ENCODE peak calls at places on chromosomes 2 and 18, in six cellular contexts. H is NCI-H1105 treated with DMSO at 0.1 percent for 48 hours, A is HEK293T, U is HCEC 1CT, R is activated T-cell treated with anti-CD3 and anti-CD28 coated beads for 1 hour, T is T-helper 1 cell. M is an unnamed sample.

GRCh38 chr2:111157798-111158197 is 37.1 kb downstream of the BCL2L11 start:
- DNase-seq in A (no peak), R (no peak), H (no peak), U (no peak), T (no peak), M (no peak)

GRCh38 chr18:61738488-61738887 is 154.3 kb downstream of the RNF152 start:
- DNase-seq in A (no peak), H (no peak), U (peak; percentile 15), R (no peak), T (no peak), M (no peak)

GRCh38 chr2:164794432-164795231 is 47.0 kb downstream of the COBLL1 start:
- DNase-seq in A (no peak), R (no peak), H (no peak), T (no peak), U (no peak), M (no peak)

GRCh38 chr2:129908721-129909373 is 70.6 kb upstream of the RAB6C start:
- DNase-seq in H (no peak), R (no peak), A (no peak), T (no peak), U (no peak), M (no peak)

GRCh38 chr2:240298803-240299709 is 136.4 kb upstream of the GPC1 start:
- DNase-seq in R (no peak), A (no peak), H (no peak), T (no peak), U (no peak), M (no peak)

GRCh38 chr18:55863876-55864275 is 275.9 kb upstream of the TCF4 start:
- DNase-seq in U (peak; percentile 62), H (peak; percentile 91), T (no peak), A (no peak), R (no peak), M (no peak)

GRCh38 chr18:77147418-77147852 is 14.9 kb upstream of the MBP start:
- DNase-seq in U (peak; percentile 33), R (no peak), T (no peak), A (no peak), H (no peak), M (no peak)

GRCh38 chr18:5051207-5051606 is 145.8 kb downstream of the AKAIN1 start:
- DNase-seq in H (no peak), U (no peak), A (no peak), T (no peak), R (no peak), M (no peak)

GRCh38 chr2:61538920-61539559 is 884 bp upstream of the XPO1 start:
- DNase-seq in U (peak; percentile 24), R (peak; percentile 25), T (peak; percentile 49), A (peak; percentile 10), H (peak; percentile 75), M (no peak)

GRCh38 chr2:938181-939005 is 12.3 kb upstream of the SNTG2 start:
- DNase-seq in U (no peak), H (no peak), R (no peak), A (no peak), T (no peak), M (no peak)

GRCh38 chr2:64637931-64638330 is 15.8 kb downstream of the SERTAD2 start:
- DNase-seq in H (no peak), R (no peak), T (no peak), A (no peak), U (no peak), M (no peak)

GRCh38 chr2:177275671-177276070 is 11.1 kb upstream of the NFE2L2 start:
- DNase-seq in T (no peak), A (no peak), H (no peak), R (no peak), U (peak; percentile 52), M (no peak)

GRCh38 chr2:240431276-240431662 is 4.2 kb upstream of the GPC1 start:
- DNase-seq in U (no peak), R (no peak), H (no peak), T (no peak), A (no peak), M (no peak)

GRCh38 chr18:58345064-58345463 is 283.8 kb downstream of the ALPK2 start:
- DNase-seq in T (no peak), A (no peak), H (no peak), R (no peak), U (no peak), M (no peak)